ENCODE peak calls at places on chromosomes 3 and 15, in eight cellular contexts. O is cardiac muscle cell, H is tibial artery, A is AG04450, V is IMR-90, G is thoracic aorta, P is left lung, J is breast epithelium. M is an unnamed sample.

GRCh38 chr15:100842756-100843730 is 36.6 kb upstream of the ALDH1A3 start:
- DNase-seq in P (no peak), H (no peak), A (peak; percentile 80), G (no peak), V (peak; percentile 92), J (no peak), O (peak; percentile 56), M (no peak)

GRCh38 chr15:57054351-57054750 is 135.9 kb downstream of the TCF12 start:
- DNase-seq in O (no peak), V (no peak), G (no peak), A (no peak), P (no peak), H (no peak), J (no peak), M (no peak)

GRCh38 chr3:46029953-46030543 is 2.8 kb upstream of the XCR1 start:
- DNase-seq in P (no peak), H (no peak), G (no peak), V (no peak), O (no peak), A (no peak), J (no peak), M (no peak)

GRCh38 chr3:71495708-71496472 is 87.6 kb downstream of the FOXP1 start:
- DNase-seq in O (peak; percentile 80), J (no peak), H (no peak), V (peak; percentile 91), G (no peak), A (no peak), P (no peak), M (no peak)

GRCh38 chr15:75188499-75188898 is 13.2 kb upstream of the C15orf39 start:
- DNase-seq in P (no peak), O (no peak), G (no peak), H (no peak), J (no peak), A (no peak), V (no peak), M (no peak)

GRCh38 chr3:43503067-43503728 is 118.6 kb downstream of the ANO10 start:
- DNase-seq in G (no peak), V (peak; percentile 46), J (no peak), P (no peak), O (peak; percentile 58), A (no peak), H (no peak), M (no peak)

GRCh38 chr3:146814601-146815315 is 209.6 kb upstream of the PLSCR5 start:
- DNase-seq in J (no peak), G (no peak), H (no peak), V (peak; percentile 4), A (peak; percentile 3), O (peak; percentile 21), P (no peak), M (no peak)

GRCh38 chr3:171055336-171056178 is 29.0 kb upstream of the SLC2A2 start:
- DNase-seq in A (no peak), H (no peak), J (no peak), O (peak; percentile 58), G (no peak), P (no peak), V (peak; percentile 56), M (no peak)

GRCh38 chr3:83706669-83707068 is 1252.1 kb upstream of the CADM2 start:
- DNase-seq in J (no peak), P (no peak), G (no peak), V (no peak), H (no peak), O (no peak), A (no peak), M (no peak)

GRCh38 chr3:127037021-127037400 is 54.1 kb downstream of the PLXNA1 start:
- DNase-seq in P (peak; percentile 79), J (no peak), G (no peak), O (no peak), A (no peak), H (peak; percentile 50), V (no peak), M (no peak)

GRCh38 chr3:127037423-127037841 is 54.5 kb downstream of the PLXNA1 start:
- DNase-seq in P (no peak), H (peak; percentile 47), A (no peak), G (no peak), V (no peak), O (no peak), J (no peak), M (no peak)

GRCh38 chr3:127034990-127035652 is 52.2 kb downstream of the PLXNA1 start:
- DNase-seq in H (peak; percentile 53), J (no peak), G (no peak), O (no peak), V (no peak), A (no peak), P (peak; percentile 69), M (peak; percentile 17)

GRCh38 chr3:127035672-127036071 is 52.8 kb downstream of the PLXNA1 start:
- DNase-seq in V (peak; percentile 77), H (peak; percentile 86), P (peak; percentile 91), J (no peak), A (no peak), G (peak; percentile 36), O (peak; percentile 91), M (no peak)

GRCh38 chr3:127036209-127037020 is 53.5 kb downstream of the PLXNA1 start:
- DNase-seq in P (peak; percentile 70), J (no peak), A (no peak), H (peak; percentile 62), G (no peak), V (no peak), O (no peak), M (no peak)
- H3K27ac ChIP-seq in P (no peak overlapping the region), J (no peak overlapping the region), A (no peak overlapping the region), H (peak overlapping the region; percentile 39), G (peak overlapping the region; percentile 77), V (no peak overlapping the region), O (no peak overlapping the region), M (no peak overlapping the region)

GRCh38 chr3:129160891-129161859 is at the start of gene ISY1:
- DNase-seq in J (peak; percentile 80), A (peak; percentile 91), P (peak; percentile 94), H (peak; percentile 94), V (peak; percentile 97), G (peak; percentile 47), O (peak; percentile 98), M (peak; percentile 65)

GRCh38 chr3:129166579-129167332 is 5.9 kb upstream of the ISY1 start:
- DNase-seq in J (no peak), O (no peak), P (no peak), H (no peak), V (no peak), A (no peak), G (no peak), M (no peak)

GRCh38 chr3:129161860-129162271 is 1.0 kb upstream of the ISY1 start:
- DNase-seq in O (peak; percentile 21), V (peak; percentile 8), J (no peak), H (no peak), G (no peak), A (no peak), P (no peak), M (no peak)

GRCh38 chr3:129164500-129164899 is 3.6 kb upstream of the ISY1 start:
- DNase-seq in J (no peak), G (no peak), A (no peak), O (no peak), P (no peak), V (no peak), H (no peak), M (no peak)

GRCh38 chr3:129162729-129163579 is 2.1 kb upstream of the ISY1 start:
- DNase-seq in V (no peak), O (peak; percentile 12), P (no peak), J (no peak), G (no peak), H (no peak), A (no peak), M (no peak)
- TF ChIP-seq CTCF in V (peak; percentile 22), O (peak; percentile 24), P (no peak), J (no peak), G (no peak), H (no peak), A (peak; percentile 45), M (no peak)

GRCh38 chr3:142580061-142580423 is 1.5 kb upstream of the ATR start:
- DNase-seq in A (no peak), H (no peak), P (no peak), J (no peak), V (no peak), O (no peak), G (no peak), M (no peak)
- H3K27ac ChIP-seq in A (no peak overlapping the region), H (peak overlapping the region; percentile 92), P (no peak overlapping the region), J (peak overlapping the region; percentile 97), V (no peak overlapping the region), O (no peak overlapping the region), G (no peak overlapping the region), M (no peak overlapping the region)

DNA sequence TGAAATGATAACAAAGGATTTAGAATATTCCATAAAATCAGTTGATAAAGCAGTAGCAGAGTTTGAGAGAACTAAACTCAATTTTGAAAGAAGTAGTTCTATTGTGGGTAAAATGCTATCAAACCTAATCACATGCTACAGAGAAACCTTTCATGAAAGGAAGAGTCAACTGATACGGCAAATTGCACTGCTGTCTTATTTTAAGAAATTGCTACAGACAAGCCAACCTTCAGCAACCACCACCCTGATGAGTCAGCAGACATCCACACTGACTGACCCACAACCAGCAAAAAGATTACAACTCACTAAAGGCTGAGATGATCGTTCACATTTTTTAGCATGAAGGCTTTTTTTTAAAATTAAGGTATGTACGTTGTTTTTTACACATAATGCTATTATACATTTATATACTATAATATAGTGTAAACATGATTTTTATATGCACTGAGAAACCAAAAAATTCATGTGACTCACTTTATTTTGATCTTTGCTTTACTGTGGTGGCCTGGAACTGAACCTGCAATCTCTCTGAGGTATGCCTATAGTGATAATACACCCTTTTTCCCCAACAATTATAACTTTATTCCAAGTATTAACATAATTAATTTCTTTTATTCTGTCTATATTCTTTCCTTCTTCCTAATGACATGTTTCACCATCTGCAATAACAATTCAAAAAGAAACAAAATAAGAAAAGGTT is 109.9 kb downstream of the TBC1D5 start:
- DNase-seq in G (no peak), V (peak; percentile 83), O (peak; percentile 71), H (no peak), A (peak; percentile 26), P (no peak), J (no peak), M (no peak)
- TF ChIP-seq CTCF in G (no peak), V (no peak), O (no peak), H (no peak), A (no peak), P (no peak), J (no peak), M (no peak)